ENCODE peak calls at places on chromosomes 6 and 20, in eight cellular contexts. One of them, this sample, is unnamed.

GRCh38 chr6:134984821-134985220 is 34.9 kb upstream of the ALDH8A1 start:
- DNase-seq in H9: no peak
- DNase-seq in thyroid gland: no peak
- DNase-seq in cardiac muscle cell: peak; percentile 51
- DNase-seq in trophoblast cell: no peak
- DNase-seq in SK-N-SH: no peak
- DNase-seq in BE2C: no peak
- DNase-seq in CD8-positive, alpha-beta T cell: no peak
- DNase-seq in this sample: no peak

GRCh38 chr20:20685635-20686034 is 26.8 kb downstream of the RALGAPA2 start:
- DNase-seq in trophoblast cell: no peak
- DNase-seq in BE2C: no peak
- DNase-seq in H9: no peak
- DNase-seq in thyroid gland: peak; percentile 60
- DNase-seq in CD8-positive, alpha-beta T cell: no peak
- DNase-seq in cardiac muscle cell: no peak
- DNase-seq in SK-N-SH: no peak
- DNase-seq in this sample: no peak

GRCh38 chr6:6332240-6332639 is 11.8 kb upstream of the F13A1 start:
- DNase-seq in thyroid gland: no peak
- DNase-seq in H9: no peak
- DNase-seq in cardiac muscle cell: no peak
- DNase-seq in trophoblast cell: no peak
- DNase-seq in SK-N-SH: no peak
- DNase-seq in BE2C: no peak
- DNase-seq in CD8-positive, alpha-beta T cell: no peak
- DNase-seq in this sample: no peak

GRCh38 chr20:35171753-35172433 is at the start of gene PROCR:
- DNase-seq in trophoblast cell: peak; percentile 90
- DNase-seq in H9: peak; percentile 92
- DNase-seq in CD8-positive, alpha-beta T cell: peak; percentile 56
- DNase-seq in thyroid gland: peak; percentile 74
- DNase-seq in SK-N-SH: peak; percentile 51
- DNase-seq in cardiac muscle cell: peak; percentile 95
- DNase-seq in BE2C: peak; percentile 34
- DNase-seq in this sample: peak; percentile 98

GRCh38 chr20:52054123-52054522 is 137.5 kb downstream of the ZFP64 start:
- DNase-seq in CD8-positive, alpha-beta T cell: peak; percentile 63
- DNase-seq in SK-N-SH: no peak
- DNase-seq in cardiac muscle cell: no peak
- DNase-seq in trophoblast cell: no peak
- DNase-seq in thyroid gland: no peak
- DNase-seq in BE2C: no peak
- DNase-seq in H9: no peak
- DNase-seq in this sample: no peak

GRCh38 chr20:34834459-34834893 is 9.0 kb upstream of the NCOA6 start:
- DNase-seq in BE2C: no peak
- DNase-seq in cardiac muscle cell: peak; percentile 55
- DNase-seq in SK-N-SH: peak; percentile 62
- DNase-seq in H9: no peak
- DNase-seq in thyroid gland: no peak
- DNase-seq in trophoblast cell: peak; percentile 83
- DNase-seq in CD8-positive, alpha-beta T cell: no peak
- DNase-seq in this sample: no peak

GRCh38 chr20:3744806-3745685 is 12.6 kb downstream of the HSPA12B start:
- DNase-seq in thyroid gland: peak; percentile 65
- DNase-seq in cardiac muscle cell: peak; percentile 27
- DNase-seq in trophoblast cell: peak; percentile 92
- DNase-seq in H9: peak; percentile 98
- DNase-seq in CD8-positive, alpha-beta T cell: peak; percentile 54
- DNase-seq in BE2C: peak; percentile 97
- DNase-seq in SK-N-SH: peak; percentile 90
- DNase-seq in this sample: no peak

GRCh38 chr6:168417158-168417557 is 23.8 kb upstream of the SMOC2 start:
- DNase-seq in cardiac muscle cell: peak; percentile 8
- DNase-seq in BE2C: no peak
- DNase-seq in CD8-positive, alpha-beta T cell: peak; percentile 37
- DNase-seq in trophoblast cell: no peak
- DNase-seq in H9: no peak
- DNase-seq in thyroid gland: peak; percentile 52
- DNase-seq in SK-N-SH: no peak
- DNase-seq in this sample: no peak

GRCh38 chr6:24960991-24961475 is 25.3 kb upstream of the RIPOR2 start:
- DNase-seq in thyroid gland: no peak
- DNase-seq in SK-N-SH: no peak
- DNase-seq in BE2C: no peak
- DNase-seq in H9: no peak
- DNase-seq in CD8-positive, alpha-beta T cell: no peak
- DNase-seq in trophoblast cell: no peak
- DNase-seq in cardiac muscle cell: no peak
- DNase-seq in this sample: no peak

DNA sequence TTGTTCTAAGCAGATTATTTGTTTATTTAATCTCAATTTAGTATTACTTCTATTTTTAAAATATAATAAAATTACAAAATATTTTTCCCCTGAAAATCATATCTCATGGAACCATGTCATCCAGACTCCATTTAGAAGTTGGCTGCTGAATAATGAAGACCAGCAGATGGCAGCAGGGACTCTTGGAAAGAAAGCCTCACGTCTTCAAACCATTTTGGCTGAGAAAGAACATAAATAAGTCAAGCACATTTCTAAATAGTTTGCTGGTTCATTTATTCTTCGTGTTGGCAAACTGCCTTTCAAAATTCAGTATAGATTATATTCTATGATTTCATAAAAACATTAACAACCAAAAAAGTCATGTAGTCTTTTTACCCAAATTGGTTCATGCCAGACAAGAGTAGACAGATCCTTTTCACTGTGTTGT is 71.7 kb downstream of the RCAN2 start:
- DNase-seq in cardiac muscle cell: peak; percentile 78
- DNase-seq in thyroid gland: peak; percentile 68
- DNase-seq in CD8-positive, alpha-beta T cell: no peak
- DNase-seq in trophoblast cell: peak; percentile 81
- DNase-seq in SK-N-SH: peak; percentile 27
- DNase-seq in BE2C: peak; percentile 29
- DNase-seq in H9: peak; percentile 31
- DNase-seq in this sample: no peak
- H3K4me1 ChIP-seq in cardiac muscle cell: peaks cover 29% of the 10 kb centered on the region
- H3K4me1 ChIP-seq in thyroid gland: no peaks in the 10 kb centered on the region
- H3K4me1 ChIP-seq in CD8-positive, alpha-beta T cell: no peaks in the 10 kb centered on the region
- H3K4me1 ChIP-seq in trophoblast cell: no peaks in the 10 kb centered on the region
- H3K4me1 ChIP-seq in SK-N-SH: no peaks in the 10 kb centered on the region
- H3K4me1 ChIP-seq in BE2C: no peaks in the 10 kb centered on the region
- H3K4me1 ChIP-seq in H9: no peaks in the 10 kb centered on the region
- H3K4me1 ChIP-seq in this sample: peaks cover 10% of the 10 kb centered on the region

GRCh38 chr6:2963756-2964155 is 7.6 kb downstream of the SERPINB6 start:
- DNase-seq in thyroid gland: no peak
- DNase-seq in CD8-positive, alpha-beta T cell: no peak
- DNase-seq in cardiac muscle cell: no peak
- DNase-seq in BE2C: no peak
- DNase-seq in H9: no peak
- DNase-seq in SK-N-SH: no peak
- DNase-seq in trophoblast cell: peak; percentile 81
- DNase-seq in this sample: no peak
- H3K4me1 ChIP-seq in thyroid gland: peaks cover 12% of the 10 kb centered on the region
- H3K4me1 ChIP-seq in CD8-positive, alpha-beta T cell: peaks cover 8% of the 10 kb centered on the region
- H3K4me1 ChIP-seq in cardiac muscle cell: peaks cover 7% of the 10 kb centered on the region
- H3K4me1 ChIP-seq in BE2C: no peaks in the 10 kb centered on the region
- H3K4me1 ChIP-seq in H9: peaks cover 14% of the 10 kb centered on the region
- H3K4me1 ChIP-seq in SK-N-SH: no peaks in the 10 kb centered on the region
- H3K4me1 ChIP-seq in trophoblast cell: peaks cover 5% of the 10 kb centered on the region
- H3K4me1 ChIP-seq in this sample: peaks cover 59% of the 10 kb centered on the region

GRCh38 chr6:138502546-138502945 is 3.3 kb upstream of the NHSL1 start:
- DNase-seq in BE2C: no peak
- DNase-seq in cardiac muscle cell: no peak
- DNase-seq in H9: no peak
- DNase-seq in CD8-positive, alpha-beta T cell: no peak
- DNase-seq in trophoblast cell: no peak
- DNase-seq in thyroid gland: no peak
- DNase-seq in SK-N-SH: no peak
- DNase-seq in this sample: no peak

GRCh38 chr6:138498575-138499302 is 555 bp downstream of the NHSL1 start:
- DNase-seq in cardiac muscle cell: no peak
- DNase-seq in trophoblast cell: no peak
- DNase-seq in CD8-positive, alpha-beta T cell: no peak
- DNase-seq in H9: no peak
- DNase-seq in BE2C: no peak
- DNase-seq in thyroid gland: no peak
- DNase-seq in SK-N-SH: no peak
- DNase-seq in this sample: no peak

GRCh38 chr6:138500867-138501446 is 1.7 kb upstream of the NHSL1 start:
- DNase-seq in H9: no peak
- DNase-seq in cardiac muscle cell: no peak
- DNase-seq in CD8-positive, alpha-beta T cell: no peak
- DNase-seq in BE2C: no peak
- DNase-seq in SK-N-SH: no peak
- DNase-seq in thyroid gland: no peak
- DNase-seq in trophoblast cell: no peak
- DNase-seq in this sample: no peak

GRCh38 chr6:138499303-138499991 is at the start of gene NHSL1:
- DNase-seq in thyroid gland: no peak
- DNase-seq in CD8-positive, alpha-beta T cell: no peak
- DNase-seq in SK-N-SH: no peak
- DNase-seq in H9: no peak
- DNase-seq in trophoblast cell: no peak
- DNase-seq in BE2C: no peak
- DNase-seq in cardiac muscle cell: no peak
- DNase-seq in this sample: no peak

DNA sequence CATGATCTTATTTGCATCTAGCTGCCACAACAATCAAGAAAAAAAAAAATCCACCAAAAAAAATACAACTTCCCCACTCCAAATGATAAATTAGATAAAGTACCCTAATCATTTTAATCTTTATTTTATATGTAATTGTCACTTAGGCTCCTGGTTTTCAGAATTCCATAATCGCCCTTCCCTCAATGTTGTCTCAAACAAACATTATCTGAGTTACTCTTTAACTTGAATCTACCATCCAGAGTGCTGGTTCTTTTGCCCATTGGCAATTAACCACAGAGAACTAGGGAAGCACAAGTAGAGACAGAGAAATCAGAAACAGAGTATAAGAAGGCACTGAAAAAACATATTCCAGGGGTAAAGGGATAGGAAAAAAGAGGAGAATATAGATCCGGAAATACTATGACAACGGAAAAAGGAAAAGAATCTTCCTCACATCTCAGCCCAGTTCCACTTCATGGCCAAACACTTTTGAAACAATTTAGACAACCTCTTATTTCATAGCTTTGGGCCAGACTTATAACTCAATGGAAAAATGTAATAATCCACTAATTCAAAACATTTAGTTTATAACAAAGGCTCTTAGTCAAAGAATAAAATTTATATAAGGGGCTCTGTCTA is 861 bp upstream of the NHSL1 start:
- DNase-seq in CD8-positive, alpha-beta T cell: no peak
- DNase-seq in BE2C: no peak
- DNase-seq in thyroid gland: no peak
- DNase-seq in cardiac muscle cell: no peak
- DNase-seq in SK-N-SH: no peak
- DNase-seq in trophoblast cell: no peak
- DNase-seq in H9: no peak
- DNase-seq in this sample: no peak
- H3K4me1 ChIP-seq in CD8-positive, alpha-beta T cell: no peaks in the 10 kb centered on the region
- H3K4me1 ChIP-seq in BE2C: no peaks in the 10 kb centered on the region
- H3K4me1 ChIP-seq in thyroid gland: peaks cover 2% of the 10 kb centered on the region
- H3K4me1 ChIP-seq in cardiac muscle cell: no peaks in the 10 kb centered on the region
- H3K4me1 ChIP-seq in SK-N-SH: no peaks in the 10 kb centered on the region
- H3K4me1 ChIP-seq in trophoblast cell: no peaks in the 10 kb centered on the region
- H3K4me1 ChIP-seq in H9: peaks cover 17% of the 10 kb centered on the region
- H3K4me1 ChIP-seq in this sample: peaks cover 28% of the 10 kb centered on the region

DNA sequence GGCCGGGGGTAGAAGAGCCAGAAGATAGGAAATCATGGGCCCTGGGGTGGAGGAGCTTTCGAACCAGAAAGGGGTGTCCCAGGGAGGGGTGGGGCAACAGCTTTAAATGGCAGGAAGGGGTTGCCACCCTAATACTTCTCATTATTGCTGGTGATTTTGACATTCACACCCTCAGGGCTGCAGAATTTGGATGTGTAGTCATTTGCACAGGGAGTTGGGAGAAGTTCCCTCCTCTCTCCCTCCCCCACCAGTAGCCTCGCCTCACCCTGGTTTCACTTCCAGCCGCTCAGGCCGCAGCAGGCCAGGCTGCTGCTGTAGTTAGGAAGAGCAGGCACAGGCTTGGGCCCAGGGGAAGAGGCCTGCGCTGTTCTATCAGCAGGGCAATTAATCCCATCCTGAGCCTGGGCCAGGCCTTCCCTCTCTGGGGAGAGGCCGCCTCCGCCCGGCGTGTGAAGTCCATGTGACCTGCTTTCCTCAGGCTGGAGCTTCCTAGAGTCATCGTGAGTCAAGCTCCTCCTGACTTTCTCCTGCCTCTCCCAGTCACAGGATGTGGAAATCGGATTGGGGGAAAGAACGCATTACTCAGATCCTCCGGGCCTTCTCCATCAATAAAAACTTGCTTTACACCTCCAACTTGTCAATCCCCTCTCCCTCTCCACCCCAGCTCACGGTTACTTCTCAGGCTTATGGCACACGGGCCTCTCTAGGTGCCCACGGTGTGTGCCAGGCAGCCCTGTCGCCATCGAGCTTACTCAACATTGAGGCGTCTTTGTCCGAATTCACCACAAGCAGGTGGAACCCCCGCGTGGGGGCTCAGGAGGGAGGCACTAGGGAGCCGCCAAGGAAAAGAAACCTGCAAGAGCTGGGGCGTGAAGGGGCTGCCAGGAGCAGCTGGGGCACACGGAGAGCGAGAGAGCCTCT is 7.8 kb downstream of the ADTRP start:
- DNase-seq in BE2C: peak; percentile 59
- DNase-seq in H9: peak; percentile 64
- DNase-seq in SK-N-SH: peak; percentile 24
- DNase-seq in cardiac muscle cell: peak; percentile 99
- DNase-seq in trophoblast cell: peak; percentile 89
- DNase-seq in thyroid gland: peak; percentile 39
- DNase-seq in CD8-positive, alpha-beta T cell: no peak
- DNase-seq in this sample: peak; percentile 95
- H3K4me1 ChIP-seq in BE2C: no peaks in the 10 kb centered on the region
- H3K4me1 ChIP-seq in H9: peaks cover 10% of the 10 kb centered on the region
- H3K4me1 ChIP-seq in SK-N-SH: peaks cover 5% of the 10 kb centered on the region
- H3K4me1 ChIP-seq in cardiac muscle cell: peaks cover 10% of the 10 kb centered on the region
- H3K4me1 ChIP-seq in trophoblast cell: peaks cover 12% of the 10 kb centered on the region
- H3K4me1 ChIP-seq in thyroid gland: no peaks in the 10 kb centered on the region
- H3K4me1 ChIP-seq in CD8-positive, alpha-beta T cell: no peaks in the 10 kb centered on the region
- H3K4me1 ChIP-seq in this sample: peaks cover 39% of the 10 kb centered on the region

DNA sequence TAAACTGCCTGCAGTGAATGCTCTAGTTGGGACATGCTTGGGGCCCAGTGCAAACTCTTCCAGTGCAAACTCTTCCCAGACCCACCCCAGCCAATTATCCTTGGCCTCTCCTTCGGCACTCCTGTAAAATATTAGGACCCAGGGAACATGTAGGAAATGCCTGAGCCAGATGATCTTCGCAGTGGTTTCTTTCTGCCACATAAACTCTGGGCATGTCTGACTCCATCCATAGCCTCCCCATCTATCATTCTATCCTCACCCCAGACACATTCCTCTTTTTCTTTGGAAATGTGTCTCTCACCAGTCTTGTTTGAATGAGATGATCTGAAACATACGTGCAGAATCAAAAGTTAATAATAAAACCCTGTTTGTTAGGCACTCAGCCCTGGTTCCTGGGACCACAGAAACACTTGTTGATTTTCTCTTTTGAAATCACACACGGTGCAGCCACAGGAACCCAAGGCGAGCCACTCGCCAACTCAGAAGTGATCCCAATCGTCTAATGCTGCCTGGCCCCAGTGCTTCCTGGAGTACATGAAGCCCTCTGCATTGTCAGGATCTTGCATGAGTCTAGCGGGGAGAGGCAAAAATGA is 108.9 kb upstream of the CST7 start:
- DNase-seq in H9: no peak
- DNase-seq in SK-N-SH: no peak
- DNase-seq in cardiac muscle cell: no peak
- DNase-seq in thyroid gland: peak; percentile 30
- DNase-seq in BE2C: no peak
- DNase-seq in CD8-positive, alpha-beta T cell: no peak
- DNase-seq in trophoblast cell: no peak
- DNase-seq in this sample: no peak
- H3K4me1 ChIP-seq in H9: no peaks in the 10 kb centered on the region
- H3K4me1 ChIP-seq in SK-N-SH: no peaks in the 10 kb centered on the region
- H3K4me1 ChIP-seq in cardiac muscle cell: peaks cover 10% of the 10 kb centered on the region
- H3K4me1 ChIP-seq in thyroid gland: no peaks in the 10 kb centered on the region
- H3K4me1 ChIP-seq in BE2C: no peaks in the 10 kb centered on the region
- H3K4me1 ChIP-seq in CD8-positive, alpha-beta T cell: no peaks in the 10 kb centered on the region
- H3K4me1 ChIP-seq in trophoblast cell: no peaks in the 10 kb centered on the region
- H3K4me1 ChIP-seq in this sample: no peaks in the 10 kb centered on the region